ENCODE peak calls at places on chromosomes 11 and 22, in four cellular contexts. S is A549, Q is transverse colon, K is upper lobe of left lung. E is an unnamed sample.

GRCh38 chr11:61698173-61698965 is 18.2 kb downstream of the DAGLA start:
- DNase-seq in S (no peak), Q (no peak), K (no peak), E (no peak)

GRCh38 chr11:121814962-121815361 is 301.1 kb downstream of the BLID start:
- DNase-seq in S (no peak), Q (no peak), K (no peak), E (no peak)

GRCh38 chr11:38169286-38169685 is 1571.2 kb upstream of the RAG2 start:
- DNase-seq in S (no peak), Q (no peak), K (no peak), E (no peak)

GRCh38 chr11:46208803-46209202 is 68.7 kb upstream of the CREB3L1 start:
- DNase-seq in S (no peak), Q (no peak), K (no peak), E (no peak)

GRCh38 chr11:33724644-33725035 is 11.6 kb downstream of the CD59 start:
- DNase-seq in S (no peak), Q (no peak), K (peak), E (no peak)

GRCh38 chr11:33089776-33090175 is 50.4 kb downstream of the TCP11L1 start:
- DNase-seq in S (no peak), Q (no peak), K (no peak), E (no peak)

GRCh38 chr11:34915136-34916013 is 804 bp downstream of the APIP start:
- DNase-seq in S (peak), Q (no peak), K (no peak), E (no peak)

GRCh38 chr11:95608093-95608492 is 181.5 kb downstream of the FAM76B start:
- DNase-seq in S (no peak), Q (no peak), K (no peak), E (no peak)

GRCh38 chr11:61675826-61676225 is 4.4 kb upstream of the DAGLA start:
- DNase-seq in S (no peak), Q (no peak), K (no peak), E (no peak)

GRCh38 chr11:12064136-12064953 is 46.0 kb upstream of the MICAL2 start:
- DNase-seq in S (no peak), Q (no peak), K (no peak), E (peak)

GRCh38 chr11:126007263-126007662 is 55.4 kb downstream of the CDON start:
- DNase-seq in S (peak), Q (no peak), K (no peak), E (no peak)

GRCh38 chr11:66278396-66279091 is 569 bp downstream of the CNIH2 start:
- DNase-seq in S (no peak), Q (no peak), K (no peak), E (no peak)

GRCh38 chr22:48744967-48745841 is 1082.5 kb downstream of the BRD1 start:
- DNase-seq in S (no peak), Q (no peak), K (no peak), E (no peak)

GRCh38 chr11:36092314-36093030 is 148.6 kb downstream of the LDLRAD3 start:
- DNase-seq in S (no peak), Q (no peak), K (no peak), E (no peak)

GRCh38 chr11:61151545-61152252 is 9.5 kb downstream of the VPS37C start:
- DNase-seq in S (no peak), Q (no peak), K (no peak), E (no peak)

GRCh38 chr22:36350751-36351594 is 36.8 kb downstream of the MYH9 start:
- DNase-seq in S (peak), Q (no peak), K (peak), E (no peak)

DNA sequence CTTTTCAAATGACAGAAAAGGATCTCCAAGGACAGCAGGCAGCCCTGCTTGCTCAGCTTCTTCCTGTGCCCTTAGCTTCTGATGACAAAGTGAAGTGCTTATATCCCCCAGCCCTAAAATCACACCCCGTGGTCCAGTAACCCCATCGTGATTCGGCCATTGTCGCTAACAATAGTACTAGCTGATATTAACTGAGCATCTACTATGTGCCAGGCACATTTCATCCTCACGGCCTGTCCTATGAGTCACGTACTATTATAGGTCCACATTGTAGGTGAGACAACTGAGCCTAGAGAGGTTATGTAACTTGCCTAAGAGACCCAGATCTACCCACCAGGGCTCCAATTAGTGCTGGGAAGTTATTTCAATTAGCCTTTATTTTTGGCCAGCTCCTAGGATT is 6.1 kb downstream of the SCN4B start:
- DNase-seq in S (no peak), Q (no peak), K (no peak), E (no peak)
- TF ChIP-seq EP300 in S (no peak), Q (no peak), K (no peak), E (no peak)

GRCh38 chr22:42052765-42053164 is 17.8 kb downstream of the NAGA start:
- DNase-seq in S (no peak), Q (no peak), K (no peak), E (no peak)

DNA sequence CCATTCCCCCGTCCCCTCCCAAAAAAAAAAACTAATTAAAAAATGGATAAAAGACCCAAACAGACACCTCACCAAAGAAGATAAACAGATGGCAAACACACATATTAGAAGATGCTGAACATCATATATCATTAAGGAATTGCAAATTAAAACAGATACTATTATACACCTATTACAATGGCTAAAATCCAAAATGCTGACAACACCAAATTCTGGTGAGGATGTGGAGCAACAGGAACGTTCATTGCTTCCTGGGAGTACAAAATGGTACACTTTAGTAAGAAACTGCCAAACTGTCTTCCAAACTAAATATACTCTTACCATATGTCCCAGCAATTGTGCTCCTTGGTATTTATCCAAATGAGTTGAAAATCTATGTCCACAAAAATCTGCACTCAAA is 20.0 kb downstream of the NAGA start:
- DNase-seq in S (no peak), Q (no peak), K (no peak), E (no peak)
- TF ChIP-seq EP300 in S (no peak), Q (no peak), K (no peak), E (no peak)

GRCh38 chr11:67283490-67283963 is 5.6 kb upstream of the ANKRD13D start:
- DNase-seq in S (no peak), Q (no peak), K (no peak), E (peak)
- TF ChIP-seq EP300 in S (no peak), Q (no peak), K (no peak), E (no peak)

GRCh38 chr11:76735841-76736240 is 47.3 kb upstream of the TSKU start:
- DNase-seq in S (no peak), Q (no peak), K (no peak), E (no peak)
- TF ChIP-seq EP300 in S (no peak), Q (no peak), K (no peak), E (no peak)

GRCh38 chr11:27025312-27025955 is 15.2 kb upstream of the BBOX1 start:
- DNase-seq in S (no peak), Q (no peak), K (no peak), E (no peak)
- TF ChIP-seq EP300 in S (no peak), Q (no peak), K (no peak), E (no peak)

E was measured in suprapubic skin.